ENCODE peak calls at places on chromosome 10, in five cellular contexts. One of them, this sample, is unnamed.

GRCh38 chr10:12214763-12215218 is 18.8 kb downstream of the CDC123 start:
- DNase-seq in neural progenitor cell: peak; percentile 61
- DNase-seq in heart right ventricle: peak; percentile 40
- DNase-seq in PC-3: peak; percentile 28
- DNase-seq in lung: no peak
- DNase-seq in this sample: no peak

GRCh38 chr10:28845009-28845682 is 167.8 kb downstream of the BAMBI start:
- DNase-seq in neural progenitor cell: no peak
- DNase-seq in heart right ventricle: no peak
- DNase-seq in PC-3: no peak
- DNase-seq in lung: no peak
- DNase-seq in this sample: no peak

GRCh38 chr10:48285710-48286109 is 11.2 kb upstream of the FRMPD2 start:
- DNase-seq in neural progenitor cell: no peak
- DNase-seq in heart right ventricle: no peak
- DNase-seq in PC-3: no peak
- DNase-seq in lung: no peak
- DNase-seq in this sample: peak; percentile 55

GRCh38 chr10:103666109-103666508 is 172.6 kb downstream of the NEURL1 start:
- DNase-seq in neural progenitor cell: no peak
- DNase-seq in heart right ventricle: no peak
- DNase-seq in PC-3: peak; percentile 20
- DNase-seq in lung: no peak
- DNase-seq in this sample: no peak

GRCh38 chr10:842795-843194 is 88.7 kb downstream of the LARP4B start:
- DNase-seq in neural progenitor cell: no peak
- DNase-seq in heart right ventricle: no peak
- DNase-seq in PC-3: no peak
- DNase-seq in lung: no peak
- DNase-seq in this sample: no peak

GRCh38 chr10:14758994-14759664 is 15.6 kb downstream of the FAM107B start:
- DNase-seq in neural progenitor cell: no peak
- DNase-seq in heart right ventricle: no peak
- DNase-seq in PC-3: peak; percentile 7
- DNase-seq in lung: no peak
- DNase-seq in this sample: no peak

GRCh38 chr10:43002596-43002995 is 74.3 kb upstream of the RET start:
- DNase-seq in neural progenitor cell: no peak
- DNase-seq in heart right ventricle: no peak
- DNase-seq in PC-3: no peak
- DNase-seq in lung: no peak
- DNase-seq in this sample: no peak

GRCh38 chr10:89414879-89415821 is 782 bp downstream of the IFIT5 start:
- DNase-seq in neural progenitor cell: peak; percentile 60
- DNase-seq in heart right ventricle: peak; percentile 47
- DNase-seq in PC-3: peak; percentile 35
- DNase-seq in lung: peak; percentile 39
- DNase-seq in this sample: peak; percentile 70

GRCh38 chr10:44627591-44628354 is 242.9 kb upstream of the CXCL12 start:
- DNase-seq in neural progenitor cell: no peak
- DNase-seq in heart right ventricle: no peak
- DNase-seq in PC-3: peak; percentile 82
- DNase-seq in lung: no peak
- DNase-seq in this sample: no peak

GRCh38 chr10:22684707-22685106 is 29.7 kb downstream of the PIP4K2A start:
- DNase-seq in neural progenitor cell: no peak
- DNase-seq in heart right ventricle: no peak
- DNase-seq in PC-3: peak; percentile 11
- DNase-seq in lung: no peak
- DNase-seq in this sample: no peak

GRCh38 chr10:79137826-79138225 is 69.1 kb downstream of the ZMIZ1 start:
- DNase-seq in neural progenitor cell: no peak
- DNase-seq in heart right ventricle: no peak
- DNase-seq in PC-3: no peak
- DNase-seq in lung: no peak
- DNase-seq in this sample: peak; percentile 68

GRCh38 chr10:113142601-113143000 is 192.6 kb downstream of the TCF7L2 start:
- DNase-seq in neural progenitor cell: no peak
- DNase-seq in heart right ventricle: no peak
- DNase-seq in PC-3: peak; percentile 10
- DNase-seq in lung: no peak
- DNase-seq in this sample: no peak

GRCh38 chr10:58641095-58641531 is 128.4 kb downstream of the BICC1 start:
- DNase-seq in neural progenitor cell: peak; percentile 7
- DNase-seq in heart right ventricle: no peak
- DNase-seq in PC-3: peak; percentile 78
- DNase-seq in lung: no peak
- DNase-seq in this sample: no peak

GRCh38 chr10:86769991-86770390 is 13.6 kb downstream of the BMPR1A start:
- DNase-seq in neural progenitor cell: no peak
- DNase-seq in heart right ventricle: no peak
- DNase-seq in PC-3: no peak
- DNase-seq in lung: no peak
- DNase-seq in this sample: no peak

GRCh38 chr10:69088801-69089501 is 1.0 kb downstream of the SRGN start:
- DNase-seq in neural progenitor cell: no peak
- DNase-seq in heart right ventricle: no peak
- DNase-seq in PC-3: peak; percentile 98
- DNase-seq in lung: no peak
- DNase-seq in this sample: peak; percentile 48

GRCh38 chr10:69088471-69088769 is 517 bp downstream of the SRGN start:
- DNase-seq in neural progenitor cell: no peak
- DNase-seq in heart right ventricle: no peak
- DNase-seq in PC-3: no peak
- DNase-seq in lung: no peak
- DNase-seq in this sample: no peak

GRCh38 chr10:69090687-69091450 is 3.0 kb downstream of the SRGN start:
- DNase-seq in neural progenitor cell: no peak
- DNase-seq in heart right ventricle: no peak
- DNase-seq in PC-3: peak; percentile 83
- DNase-seq in lung: no peak
- DNase-seq in this sample: no peak

GRCh38 chr10:69087600-69088470 is at the start of gene SRGN:
- DNase-seq in neural progenitor cell: no peak
- DNase-seq in heart right ventricle: peak; percentile 88
- DNase-seq in PC-3: peak; percentile 99
- DNase-seq in lung: peak; percentile 81
- DNase-seq in this sample: peak; percentile 85

DNA sequence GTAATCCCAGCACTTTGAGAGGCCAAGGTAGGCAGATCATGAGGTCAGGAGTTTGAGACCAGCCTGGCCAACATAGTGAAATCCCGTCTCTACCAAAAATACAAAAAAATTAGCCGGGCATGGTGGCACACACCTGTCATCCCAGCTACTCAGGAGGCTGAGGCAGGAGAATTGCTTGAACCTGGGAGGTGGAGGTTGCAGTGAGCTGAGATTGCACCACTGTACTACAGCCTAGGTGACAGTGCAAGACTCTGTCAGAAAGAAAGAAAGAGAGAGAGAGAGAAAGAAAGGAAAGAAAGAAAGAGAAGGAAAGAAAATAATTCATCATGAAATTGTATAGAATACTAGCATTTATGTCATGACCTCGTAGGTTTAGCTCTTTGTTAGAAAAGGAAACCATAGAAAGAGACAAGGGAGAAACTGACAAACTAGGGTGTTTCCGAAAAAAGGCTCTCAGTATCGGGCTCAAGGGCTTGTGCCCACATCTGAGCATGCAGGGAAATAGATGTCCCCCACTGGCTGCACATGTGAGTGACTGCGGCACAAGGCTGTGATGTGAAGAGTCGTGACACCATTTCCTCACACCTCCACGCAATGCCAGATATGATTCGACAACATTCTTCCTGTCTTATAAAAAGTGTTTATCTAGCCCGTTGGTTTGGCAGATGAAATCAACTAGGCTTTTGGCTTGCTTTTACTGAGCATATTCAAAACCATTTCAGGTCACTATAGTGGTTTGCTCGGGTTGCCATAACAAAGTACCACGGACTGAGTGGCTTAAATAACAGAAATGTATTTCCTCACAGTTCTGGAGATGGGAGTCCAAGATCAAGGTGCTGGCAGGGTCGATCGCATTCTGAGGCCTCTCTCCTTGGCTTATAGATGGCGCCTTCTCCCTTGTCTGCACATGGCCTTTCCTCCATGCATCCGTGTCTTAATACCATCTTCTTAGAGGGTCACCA is 2.0 kb downstream of the SRGN start:
- DNase-seq in neural progenitor cell: no peak
- DNase-seq in heart right ventricle: peak; percentile 44
- DNase-seq in PC-3: peak; percentile 63
- DNase-seq in lung: no peak
- DNase-seq in this sample: peak; percentile 66
- H3K4me3 ChIP-seq in neural progenitor cell: no peak overlapping the region
- H3K4me3 ChIP-seq in heart right ventricle: peak overlapping the region; percentile 64
- H3K4me3 ChIP-seq in PC-3: peak overlapping the region; percentile 72
- H3K4me3 ChIP-seq in lung: no peak overlapping the region
- H3K4me3 ChIP-seq in this sample: peak overlapping the region; percentile 97

GRCh38 chr10:110007171-110007700 is 548 bp upstream of the ADD3 start:
- DNase-seq in neural progenitor cell: no peak
- DNase-seq in heart right ventricle: no peak
- DNase-seq in PC-3: no peak
- DNase-seq in lung: peak; percentile 36
- DNase-seq in this sample: no peak
- TF ChIP-seq CTCF in neural progenitor cell: no peak
- TF ChIP-seq CTCF in heart right ventricle: no peak
- TF ChIP-seq CTCF in PC-3: no peak
- TF ChIP-seq CTCF in lung: no peak
- TF ChIP-seq CTCF in this sample: no peak

GRCh38 chr10:97914837-97915211 is 65.2 kb downstream of the GOLGA7B start:
- DNase-seq in neural progenitor cell: peak; percentile 87
- DNase-seq in heart right ventricle: peak; percentile 69
- DNase-seq in PC-3: peak; percentile 70
- DNase-seq in lung: peak; percentile 85
- DNase-seq in this sample: peak; percentile 48
- H3K27me3 ChIP-seq in neural progenitor cell: peaks cover 15% of the 10 kb centered on the region
- H3K27me3 ChIP-seq in heart right ventricle: peaks cover 7% of the 10 kb centered on the region
- H3K27me3 ChIP-seq in PC-3: no peaks in the 10 kb centered on the region
- H3K27me3 ChIP-seq in lung: no peaks in the 10 kb centered on the region
- H3K27me3 ChIP-seq in this sample: no peaks in the 10 kb centered on the region

GRCh38 chr10:69338133-69338456 is 59.8 kb downstream of the HK1 start:
- DNase-seq in neural progenitor cell: no peak
- DNase-seq in heart right ventricle: no peak
- DNase-seq in PC-3: no peak
- DNase-seq in lung: no peak
- DNase-seq in this sample: no peak
- H3K4me3 ChIP-seq in neural progenitor cell: no peak overlapping the region
- H3K4me3 ChIP-seq in heart right ventricle: no peak overlapping the region
- H3K4me3 ChIP-seq in PC-3: no peak overlapping the region
- H3K4me3 ChIP-seq in lung: no peak overlapping the region
- H3K4me3 ChIP-seq in this sample: no peak overlapping the region